ENCODE peak calls at places on chromosomes 13 and 19, in six cellular contexts. One of them, this sample, is unnamed.

GRCh38 chr13:45055198-45055901 is 65.0 kb upstream of the GTF2F2 start:
- DNase-seq in mucosa of descending colon: no peak
- DNase-seq in fibroblast of mammary gland: peak
- DNase-seq in AG04449: peak
- DNase-seq in fibroblast of pulmonary artery: peak
- DNase-seq in uterus: peak
- DNase-seq in this sample: peak

GRCh38 chr19:34120846-34121639 is 51.3 kb upstream of the LSM14A start:
- DNase-seq in mucosa of descending colon: no peak
- DNase-seq in fibroblast of mammary gland: peak
- DNase-seq in AG04449: no peak
- DNase-seq in fibroblast of pulmonary artery: peak
- DNase-seq in uterus: no peak
- DNase-seq in this sample: no peak

GRCh38 chr13:89514534-89515312 is 1832.8 kb upstream of the MIR17HG start:
- DNase-seq in mucosa of descending colon: no peak
- DNase-seq in fibroblast of mammary gland: peak
- DNase-seq in AG04449: no peak
- DNase-seq in fibroblast of pulmonary artery: peak
- DNase-seq in uterus: no peak
- DNase-seq in this sample: peak

GRCh38 chr13:74450525-74450845 is 316.3 kb upstream of the KLF12 start:
- DNase-seq in mucosa of descending colon: no peak
- DNase-seq in fibroblast of mammary gland: no peak
- DNase-seq in AG04449: no peak
- DNase-seq in fibroblast of pulmonary artery: no peak
- DNase-seq in uterus: no peak
- DNase-seq in this sample: no peak

GRCh38 chr19:34149873-34150272 is 22.4 kb upstream of the LSM14A start:
- DNase-seq in mucosa of descending colon: no peak
- DNase-seq in fibroblast of mammary gland: no peak
- DNase-seq in AG04449: no peak
- DNase-seq in fibroblast of pulmonary artery: no peak
- DNase-seq in uterus: no peak
- DNase-seq in this sample: no peak

GRCh38 chr19:11612816-11613511 is 15.7 kb downstream of the ZNF627 start:
- DNase-seq in mucosa of descending colon: no peak
- DNase-seq in fibroblast of mammary gland: no peak
- DNase-seq in AG04449: no peak
- DNase-seq in fibroblast of pulmonary artery: no peak
- DNase-seq in uterus: no peak
- DNase-seq in this sample: no peak

GRCh38 chr13:26785845-26786630 is 25.5 kb upstream of the GPR12 start:
- DNase-seq in mucosa of descending colon: peak
- DNase-seq in fibroblast of mammary gland: peak
- DNase-seq in AG04449: no peak
- DNase-seq in fibroblast of pulmonary artery: no peak
- DNase-seq in uterus: no peak
- DNase-seq in this sample: no peak

GRCh38 chr19:29285878-29286277 is 72.9 kb upstream of the UQCRFS1 start:
- DNase-seq in mucosa of descending colon: no peak
- DNase-seq in fibroblast of mammary gland: no peak
- DNase-seq in AG04449: no peak
- DNase-seq in fibroblast of pulmonary artery: no peak
- DNase-seq in uterus: no peak
- DNase-seq in this sample: no peak

GRCh38 chr13:113499936-113500335 is 9.4 kb upstream of the DCUN1D2 start:
- DNase-seq in mucosa of descending colon: no peak
- DNase-seq in fibroblast of mammary gland: peak
- DNase-seq in AG04449: no peak
- DNase-seq in fibroblast of pulmonary artery: peak
- DNase-seq in uterus: no peak
- DNase-seq in this sample: no peak

GRCh38 chr19:14400913-14401312 is 18.2 kb downstream of the DDX39A start:
- DNase-seq in mucosa of descending colon: no peak
- DNase-seq in fibroblast of mammary gland: peak
- DNase-seq in AG04449: no peak
- DNase-seq in fibroblast of pulmonary artery: peak
- DNase-seq in uterus: no peak
- DNase-seq in this sample: no peak

GRCh38 chr13:111858571-111858970 is 208.4 kb upstream of the SOX1 start:
- DNase-seq in mucosa of descending colon: no peak
- DNase-seq in fibroblast of mammary gland: no peak
- DNase-seq in AG04449: no peak
- DNase-seq in fibroblast of pulmonary artery: no peak
- DNase-seq in uterus: no peak
- DNase-seq in this sample: no peak

GRCh38 chr13:38391341-38391740 is 41.7 kb downstream of the UFM1 start:
- DNase-seq in mucosa of descending colon: no peak
- DNase-seq in fibroblast of mammary gland: no peak
- DNase-seq in AG04449: no peak
- DNase-seq in fibroblast of pulmonary artery: no peak
- DNase-seq in uterus: no peak
- DNase-seq in this sample: no peak

GRCh38 chr19:32895384-32895783 is 25.8 kb upstream of the SLC7A9 start:
- DNase-seq in mucosa of descending colon: no peak
- DNase-seq in fibroblast of mammary gland: no peak
- DNase-seq in AG04449: no peak
- DNase-seq in fibroblast of pulmonary artery: no peak
- DNase-seq in uterus: no peak
- DNase-seq in this sample: no peak

GRCh38 chr13:114299604-114300305 is 14.5 kb upstream of the CHAMP1 start:
- DNase-seq in mucosa of descending colon: no peak
- DNase-seq in fibroblast of mammary gland: no peak
- DNase-seq in AG04449: no peak
- DNase-seq in fibroblast of pulmonary artery: no peak
- DNase-seq in uterus: no peak
- DNase-seq in this sample: no peak

GRCh38 chr13:51916962-51917361 is 55.2 kb downstream of the CCDC70 start:
- DNase-seq in mucosa of descending colon: no peak
- DNase-seq in fibroblast of mammary gland: no peak
- DNase-seq in AG04449: no peak
- DNase-seq in fibroblast of pulmonary artery: no peak
- DNase-seq in uterus: no peak
- DNase-seq in this sample: no peak

GRCh38 chr19:15288146-15288963 is 44.0 kb downstream of the BRD4 start:
- DNase-seq in mucosa of descending colon: peak
- DNase-seq in fibroblast of mammary gland: peak
- DNase-seq in AG04449: no peak
- DNase-seq in fibroblast of pulmonary artery: no peak
- DNase-seq in uterus: no peak
- DNase-seq in this sample: no peak

GRCh38 chr19:1487576-1488281 is 2.4 kb downstream of the PCSK4 start:
- DNase-seq in mucosa of descending colon: peak
- DNase-seq in fibroblast of mammary gland: no peak
- DNase-seq in AG04449: no peak
- DNase-seq in fibroblast of pulmonary artery: no peak
- DNase-seq in uterus: no peak
- DNase-seq in this sample: no peak

GRCh38 chr19:12955996-12956395 is 1.0 kb downstream of the GADD45GIP1 start:
- DNase-seq in mucosa of descending colon: no peak
- DNase-seq in fibroblast of mammary gland: no peak
- DNase-seq in AG04449: no peak
- DNase-seq in fibroblast of pulmonary artery: no peak
- DNase-seq in uterus: no peak
- DNase-seq in this sample: no peak

GRCh38 chr13:73777134-73777533 is 357.1 kb downstream of the KLF12 start:
- DNase-seq in mucosa of descending colon: no peak
- DNase-seq in fibroblast of mammary gland: no peak
- DNase-seq in AG04449: no peak
- DNase-seq in fibroblast of pulmonary artery: no peak
- DNase-seq in uterus: no peak
- DNase-seq in this sample: no peak

GRCh38 chr19:51096473-51097165 is 11.6 kb downstream of the CTU1 start:
- DNase-seq in mucosa of descending colon: no peak
- DNase-seq in fibroblast of mammary gland: peak
- DNase-seq in AG04449: no peak
- DNase-seq in fibroblast of pulmonary artery: peak
- DNase-seq in uterus: no peak
- DNase-seq in this sample: no peak

GRCh38 chr19:50912727-50913716 is 1.8 kb upstream of the KLK4 start:
- DNase-seq in mucosa of descending colon: no peak
- DNase-seq in fibroblast of mammary gland: no peak
- DNase-seq in AG04449: no peak
- DNase-seq in fibroblast of pulmonary artery: no peak
- DNase-seq in uterus: no peak
- DNase-seq in this sample: no peak

GRCh38 chr13:64274481-64275217 is 2859.0 kb upstream of the PCDH20 start:
- DNase-seq in mucosa of descending colon: no peak
- DNase-seq in fibroblast of mammary gland: no peak
- DNase-seq in AG04449: no peak
- DNase-seq in fibroblast of pulmonary artery: peak
- DNase-seq in uterus: no peak
- DNase-seq in this sample: no peak

GRCh38 chr13:93425411-93425810 is 198.8 kb downstream of the GPC6 start:
- DNase-seq in mucosa of descending colon: no peak
- DNase-seq in fibroblast of mammary gland: no peak
- DNase-seq in AG04449: no peak
- DNase-seq in fibroblast of pulmonary artery: no peak
- DNase-seq in uterus: no peak
- DNase-seq in this sample: peak

GRCh38 chr19:54173951-54174817 is 1.2 kb upstream of the TMC4 start:
- DNase-seq in mucosa of descending colon: peak
- DNase-seq in fibroblast of mammary gland: no peak
- DNase-seq in AG04449: no peak
- DNase-seq in fibroblast of pulmonary artery: no peak
- DNase-seq in uterus: no peak
- DNase-seq in this sample: no peak

GRCh38 chr19:54172413-54172763 is 572 bp downstream of the TMC4 start:
- DNase-seq in mucosa of descending colon: peak
- DNase-seq in fibroblast of mammary gland: no peak
- DNase-seq in AG04449: no peak
- DNase-seq in fibroblast of pulmonary artery: no peak
- DNase-seq in uterus: no peak
- DNase-seq in this sample: no peak

GRCh38 chr19:54169149-54169731 is 3.7 kb downstream of the TMC4 start:
- DNase-seq in mucosa of descending colon: no peak
- DNase-seq in fibroblast of mammary gland: no peak
- DNase-seq in AG04449: no peak
- DNase-seq in fibroblast of pulmonary artery: no peak
- DNase-seq in uterus: no peak
- DNase-seq in this sample: no peak

GRCh38 chr19:54168174-54168917 is 4.6 kb downstream of the TMC4 start:
- DNase-seq in mucosa of descending colon: peak
- DNase-seq in fibroblast of mammary gland: peak
- DNase-seq in AG04449: no peak
- DNase-seq in fibroblast of pulmonary artery: peak
- DNase-seq in uterus: peak
- DNase-seq in this sample: no peak

GRCh38 chr19:54172764-54173699 is at the start of gene TMC4:
- DNase-seq in mucosa of descending colon: peak
- DNase-seq in fibroblast of mammary gland: peak
- DNase-seq in AG04449: no peak
- DNase-seq in fibroblast of pulmonary artery: no peak
- DNase-seq in uterus: no peak
- DNase-seq in this sample: no peak
- TF ChIP-seq CTCF in mucosa of descending colon: peak
- TF ChIP-seq CTCF in fibroblast of mammary gland: no peak
- TF ChIP-seq CTCF in AG04449: no peak
- TF ChIP-seq CTCF in fibroblast of pulmonary artery: no peak
- TF ChIP-seq CTCF in uterus: no peak
- TF ChIP-seq CTCF in this sample: peak

GRCh38 chr13:107845911-107846310 is 369.4 kb downstream of the LIG4 start:
- DNase-seq in mucosa of descending colon: no peak
- DNase-seq in fibroblast of mammary gland: no peak
- DNase-seq in AG04449: no peak
- DNase-seq in fibroblast of pulmonary artery: no peak
- DNase-seq in uterus: no peak
- DNase-seq in this sample: no peak
- H3K4me3 ChIP-seq in mucosa of descending colon: no peak
- H3K4me3 ChIP-seq in fibroblast of mammary gland: no peak
- H3K4me3 ChIP-seq in AG04449: no peak
- H3K4me3 ChIP-seq in fibroblast of pulmonary artery: no peak
- H3K4me3 ChIP-seq in uterus: no peak
- H3K4me3 ChIP-seq in this sample: no peak

GRCh38 chr19:18322759-18323460 is at the start of gene LSM4:
- DNase-seq in mucosa of descending colon: peak
- DNase-seq in fibroblast of mammary gland: peak
- DNase-seq in AG04449: peak
- DNase-seq in fibroblast of pulmonary artery: peak
- DNase-seq in uterus: peak
- DNase-seq in this sample: peak
- TF ChIP-seq CTCF in mucosa of descending colon: peak
- TF ChIP-seq CTCF in fibroblast of mammary gland: peak
- TF ChIP-seq CTCF in AG04449: peak
- TF ChIP-seq CTCF in fibroblast of pulmonary artery: peak
- TF ChIP-seq CTCF in uterus: peak
- TF ChIP-seq CTCF in this sample: peak

DNA sequence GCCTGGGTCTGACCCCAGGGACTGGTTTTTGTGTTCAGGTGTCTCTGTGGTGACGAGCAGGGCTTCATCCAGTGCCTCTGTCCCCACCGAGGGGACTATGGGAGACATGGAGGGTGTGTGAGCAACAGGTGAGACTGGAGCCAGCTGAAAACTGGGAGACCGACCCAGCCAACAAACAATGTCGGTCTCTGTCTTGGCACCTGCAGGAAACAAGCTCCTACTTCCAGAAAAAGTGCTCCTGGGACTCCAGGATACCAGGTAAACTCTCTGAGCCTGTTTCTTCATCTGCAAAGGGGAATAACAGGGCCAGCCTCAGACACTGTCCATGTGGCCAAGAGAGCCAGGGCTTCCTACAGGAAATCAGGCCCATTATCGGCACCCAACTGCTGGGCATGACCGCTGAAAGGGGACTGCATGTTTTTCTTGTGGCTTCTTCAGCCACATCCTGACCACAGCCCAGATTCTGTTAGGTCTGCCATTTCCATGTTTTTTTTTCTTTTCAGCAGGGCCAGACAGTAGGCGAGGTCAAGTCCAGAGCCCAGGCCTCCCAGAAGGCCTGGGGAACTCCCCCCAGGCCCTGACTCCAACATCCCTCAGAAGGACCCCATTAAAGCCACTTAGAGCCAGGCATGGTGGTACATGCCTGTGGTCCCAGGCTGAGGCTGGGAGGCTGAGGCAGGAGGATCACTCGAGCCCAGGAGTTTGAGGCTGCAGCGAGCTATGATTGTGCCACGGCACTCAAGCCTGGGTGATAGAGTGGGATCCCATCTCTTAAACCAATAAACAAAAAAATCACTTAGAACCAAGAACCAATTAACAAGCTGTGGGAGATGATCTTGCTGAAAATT is 833 bp upstream of the BST2 start:
- DNase-seq in mucosa of descending colon: no peak
- DNase-seq in fibroblast of mammary gland: no peak
- DNase-seq in AG04449: no peak
- DNase-seq in fibroblast of pulmonary artery: no peak
- DNase-seq in uterus: no peak
- DNase-seq in this sample: no peak
- H3K4me3 ChIP-seq in mucosa of descending colon: no peak
- H3K4me3 ChIP-seq in fibroblast of mammary gland: no peak
- H3K4me3 ChIP-seq in AG04449: no peak
- H3K4me3 ChIP-seq in fibroblast of pulmonary artery: no peak
- H3K4me3 ChIP-seq in uterus: no peak
- H3K4me3 ChIP-seq in this sample: no peak

GRCh38 chr13:110677731-110678545 is 28.0 kb downstream of the CARS2 start:
- DNase-seq in mucosa of descending colon: peak
- DNase-seq in fibroblast of mammary gland: no peak
- DNase-seq in AG04449: no peak
- DNase-seq in fibroblast of pulmonary artery: peak
- DNase-seq in uterus: no peak
- DNase-seq in this sample: no peak
- TF ChIP-seq CTCF in mucosa of descending colon: no peak
- TF ChIP-seq CTCF in fibroblast of mammary gland: no peak
- TF ChIP-seq CTCF in AG04449: no peak
- TF ChIP-seq CTCF in fibroblast of pulmonary artery: no peak
- TF ChIP-seq CTCF in uterus: no peak
- TF ChIP-seq CTCF in this sample: no peak

This sample was measured in epithelial cell of proximal tubule.